ENCODE peak calls at places on chromosomes 5 and 9, in four cellular contexts. U is HepG2, D is GM12878, K is upper lobe of left lung. B is an unnamed sample. For H3K4me1, the result is how much of the 10 kb centered on the place peaks cover.

GRCh38 chr9:33649463-33649862 is 125.4 kb downstream of the ANKRD18B start:
- ATAC-seq in K (no peak), U (no peak), D (peak), B (no peak)

GRCh38 chr9:130260816-130261765 is 4.5 kb upstream of the HMCN2 start:
- ATAC-seq in U (no peak), K (peak), D (no peak), B (peak)

GRCh38 chr5:32845171-32845570 is 134.1 kb downstream of the NPR3 start:
- ATAC-seq in K (no peak), D (no peak), U (no peak), B (no peak)

GRCh38 chr5:157130933-157131332 is 11.7 kb downstream of the MED7 start:
- ATAC-seq in D (peak), U (no peak), K (peak), B (no peak)

GRCh38 chr9:114697951-114698351 is 16.0 kb upstream of the TEX48 start:
- ATAC-seq in D (peak), U (no peak), K (no peak), B (no peak)

GRCh38 chr5:155700333-155700732 is 626.6 kb upstream of the SGCD start:
- ATAC-seq in K (no peak), U (no peak), D (no peak), B (no peak)

GRCh38 chr5:150227606-150228273 is 37.9 kb downstream of the SLC6A7 start:
- ATAC-seq in D (no peak), K (no peak), U (no peak), B (no peak)

GRCh38 chr9:136957901-136958300 is 5.8 kb downstream of the LCN12 start:
- ATAC-seq in K (no peak), U (no peak), D (no peak), B (no peak)

GRCh38 chr9:89592963-89593775 is 11.6 kb upstream of the GADD45G start:
- ATAC-seq in K (peak), U (peak), D (no peak), B (no peak)

GRCh38 chr5:29790281-29790680 is 1403.2 kb upstream of the CDH6 start:
- ATAC-seq in U (no peak), K (no peak), D (no peak), B (no peak)

GRCh38 chr5:40141418-40141817 is 538.3 kb upstream of the PTGER4 start:
- ATAC-seq in K (no peak), D (no peak), U (no peak), B (no peak)

GRCh38 chr5:123810253-123810652 is 298.3 kb downstream of the CSNK1G3 start:
- ATAC-seq in D (no peak), U (no peak), K (peak), B (peak)
- H3K4me1 ChIP-seq in D (under half), U (under half), K (under half), B (under half)

DNA sequence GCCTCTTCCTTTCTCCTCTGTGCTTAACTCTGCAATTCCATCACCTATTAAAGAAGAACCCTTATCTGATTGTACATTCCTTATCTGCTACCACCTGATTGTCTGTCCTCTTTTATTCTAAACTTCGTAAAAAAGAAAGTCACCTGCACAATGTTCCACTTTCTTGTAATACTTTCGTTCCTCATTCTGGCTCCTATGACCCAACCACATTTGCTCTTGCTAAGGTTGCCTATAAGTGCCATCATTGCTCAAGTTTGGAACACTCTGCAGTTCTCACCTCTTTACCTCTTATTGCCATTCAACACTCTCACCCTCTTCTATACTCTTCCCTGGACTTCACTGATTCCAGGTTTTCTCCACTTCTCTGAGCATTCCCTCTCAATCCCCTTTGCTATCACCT is 10.1 kb downstream of the TAF1L start:
- ATAC-seq in K (no peak), U (no peak), D (no peak), B (no peak)
- H3K4me3 ChIP-seq in K (no peak), U (no peak), D (no peak), B (no peak)

DNA sequence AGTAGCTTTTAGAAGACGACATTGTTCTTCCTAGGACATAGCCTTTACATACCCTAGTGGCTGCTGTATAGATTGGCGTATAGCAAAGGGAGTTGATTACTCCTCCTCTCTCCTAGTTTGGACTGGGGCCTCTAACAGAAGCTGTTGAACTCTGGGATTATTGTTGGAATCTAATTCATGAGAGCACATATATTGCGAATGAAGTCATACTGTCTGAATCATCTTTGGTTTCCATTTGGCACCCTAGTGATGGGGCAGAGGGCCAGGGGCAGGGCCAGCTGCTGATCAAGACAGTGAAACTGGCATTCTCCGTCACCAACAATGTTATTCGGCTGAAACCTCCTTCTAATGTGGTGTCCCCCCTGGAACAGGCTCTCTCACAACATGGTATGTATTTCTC is 40.3 kb downstream of the NUP188 start:
- ATAC-seq in K (peak), D (no peak), U (no peak), B (no peak)
- TF ChIP-seq POLR2AphosphoS5 in K (no peak), D (no peak), U (no peak), B (peak)

GRCh38 chr5:180810210-180811011 is 7.8 kb upstream of the MGAT1 start:
- ATAC-seq in U (peak), D (peak), K (peak), B (peak)
- H3K4me1 ChIP-seq in U (half or more), D (under half), K (half or more), B (under half)

GRCh38 chr5:140295414-140295813 is 7.5 kb downstream of the PFDN1 start:
- ATAC-seq in U (no peak), D (peak), K (peak), B (peak)
- H3K4me3 ChIP-seq in U (no peak), D (no peak), K (no peak), B (no peak)